ENCODE peak calls at places on chromosome 9, in nine cellular contexts. G is GM23248, H is HCT116, B is OCI-LY7, W is GM23338, X is hepatocyte, N is neural progenitor cell, K is SK-N-SH, C is MM.1S. J is an unnamed sample.

GRCh38 chr9:83257937-83258336 is 195.0 kb upstream of the RASEF start:
- DNase-seq in G (no peak), H (no peak), B (no peak), W (no peak), X (no peak), N (no peak), K (no peak), C (no peak), J (no peak)

GRCh38 chr9:127035948-127036347 is 86.5 kb downstream of the ANGPTL2 start:
- DNase-seq in G (peak), H (no peak), B (no peak), W (no peak), X (no peak), N (no peak), K (peak), C (no peak), J (no peak)

GRCh38 chr9:36316049-36316448 is 57.8 kb upstream of the GNE start:
- DNase-seq in G (no peak), H (no peak), B (no peak), W (no peak), X (no peak), N (no peak), K (no peak), C (no peak), J (no peak)

GRCh38 chr9:116589392-116590354 is 97.4 kb upstream of the TRIM32 start:
- DNase-seq in G (peak), H (peak), B (peak), W (peak), X (peak), N (peak), K (peak), C (peak), J (peak)

GRCh38 chr9:116238225-116238624 is 84.6 kb downstream of the PAPPA start:
- DNase-seq in G (peak), H (no peak), B (no peak), W (no peak), X (no peak), N (no peak), K (no peak), C (no peak), J (peak)

GRCh38 chr9:92439921-92440750 is 15.9 kb upstream of the OMD start:
- DNase-seq in G (peak), H (no peak), B (no peak), W (no peak), X (no peak), N (no peak), K (no peak), C (no peak), J (peak)

GRCh38 chr9:91395106-91395552 is 28.5 kb downstream of the NFIL3 start:
- DNase-seq in G (peak), H (no peak), B (no peak), W (no peak), X (peak), N (no peak), K (no peak), C (no peak), J (peak)

GRCh38 chr9:112174965-112175795 is at the start of gene SUSD1:
- DNase-seq in G (peak), H (no peak), B (no peak), W (peak), X (peak), N (peak), K (peak), C (no peak), J (no peak)

GRCh38 chr9:92463989-92464388 is 18.3 kb downstream of the ASPN start:
- DNase-seq in G (peak), H (no peak), B (no peak), W (no peak), X (peak), N (no peak), K (no peak), C (no peak), J (peak)

GRCh38 chr9:78666818-78667429 is 370.0 kb downstream of the PSAT1 start:
- DNase-seq in G (peak), H (no peak), B (no peak), W (no peak), X (no peak), N (no peak), K (no peak), C (no peak), J (peak)
- TF ChIP-seq EZH2phosphoT487 in G (no peak), H (no peak), B (no peak), W (no peak), X (no peak), N (no peak), K (no peak), C (no peak), J (no peak)

DNA sequence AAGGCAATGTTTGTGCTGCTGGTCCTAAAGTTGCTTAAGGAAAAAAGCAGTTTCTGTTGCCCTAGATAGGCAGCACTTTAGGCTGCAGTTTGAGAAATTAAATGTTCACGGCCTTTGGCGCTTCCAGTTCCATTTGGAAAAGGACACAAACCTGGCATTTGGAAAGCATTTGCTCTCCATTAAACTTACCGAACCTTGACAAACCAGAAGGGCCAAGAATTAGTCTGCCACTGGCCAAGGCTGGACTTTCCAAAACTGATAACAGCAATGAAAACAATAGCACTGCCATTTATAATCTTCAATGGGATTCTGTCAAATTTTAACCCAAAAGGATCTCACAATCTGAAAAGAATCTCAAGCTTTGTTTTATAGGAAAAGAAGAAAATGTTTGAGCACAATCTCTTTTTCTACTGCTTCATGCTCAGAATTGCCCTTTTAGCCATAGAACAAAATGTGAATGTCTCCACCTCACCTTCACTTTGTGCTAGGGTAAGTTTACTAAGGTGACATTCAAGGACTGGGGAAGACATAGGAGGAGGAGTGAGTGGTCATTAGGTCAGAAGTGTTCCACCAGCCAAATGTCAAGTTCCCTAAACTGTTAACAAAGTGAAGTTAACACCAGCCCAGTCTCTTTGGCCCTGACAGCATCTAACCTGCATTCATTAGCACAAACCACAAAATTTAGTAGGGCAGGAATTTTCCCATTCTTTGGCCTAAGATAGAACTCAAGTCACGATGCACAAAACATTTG is 583.4 kb upstream of the DMAC1 start:
- DNase-seq in G (no peak), H (no peak), B (no peak), W (no peak), X (no peak), N (no peak), K (no peak), C (no peak), J (no peak)
- TF ChIP-seq EZH2phosphoT487 in G (no peak), H (no peak), B (no peak), W (no peak), X (no peak), N (no peak), K (no peak), C (no peak), J (no peak)

GRCh38 chr9:131319486-131319885 is 30.0 kb downstream of the PLPP7 start:
- DNase-seq in G (no peak), H (no peak), B (no peak), W (no peak), X (no peak), N (no peak), K (peak), C (no peak), J (no peak)

GRCh38 chr9:131324736-131325679 is 35.5 kb downstream of the PLPP7 start:
- DNase-seq in G (no peak), H (no peak), B (no peak), W (no peak), X (no peak), N (no peak), K (no peak), C (no peak), J (no peak)

GRCh38 chr9:131318211-131318610 is 28.7 kb downstream of the PLPP7 start:
- DNase-seq in G (no peak), H (no peak), B (no peak), W (no peak), X (no peak), N (no peak), K (peak), C (no peak), J (no peak)

GRCh38 chr9:131323629-131324028 is 34.1 kb downstream of the PLPP7 start:
- DNase-seq in G (no peak), H (no peak), B (no peak), W (no peak), X (no peak), N (no peak), K (no peak), C (no peak), J (no peak)

DNA sequence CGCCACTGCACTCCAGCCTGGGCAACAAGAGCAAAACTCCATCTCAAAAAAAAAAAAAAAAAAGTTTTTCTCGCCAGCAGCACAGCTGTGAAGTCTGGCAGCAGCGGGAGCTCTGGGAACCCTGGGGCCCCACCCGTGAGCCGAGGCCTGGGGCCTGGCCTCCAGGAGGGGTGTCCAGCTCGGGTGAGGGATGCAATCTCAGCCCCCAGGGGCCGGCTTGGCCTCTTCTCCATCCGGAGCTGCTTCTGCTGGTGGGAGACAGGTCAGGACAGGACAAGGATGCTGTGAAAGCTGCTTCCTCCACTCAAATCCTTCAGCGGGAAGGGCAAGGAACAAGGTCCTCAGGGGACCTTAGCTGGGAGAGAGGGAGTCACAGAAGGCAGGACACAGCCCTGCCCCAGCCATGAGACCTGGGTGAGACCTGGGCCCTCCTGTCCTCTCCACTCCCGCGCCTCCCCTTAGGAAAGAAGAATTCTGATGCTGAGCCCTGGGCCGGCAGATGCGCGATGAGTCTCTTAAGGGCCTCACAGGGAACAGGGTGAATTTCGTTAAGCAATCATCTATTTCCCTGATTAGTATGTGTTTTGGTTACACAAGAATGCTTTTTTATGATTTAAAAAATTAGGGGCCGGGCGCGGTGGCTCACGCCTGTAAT is 30.6 kb downstream of the PLPP7 start:
- DNase-seq in G (no peak), H (no peak), B (no peak), W (no peak), X (no peak), N (no peak), K (peak), C (no peak), J (no peak)
- TF ChIP-seq EZH2phosphoT487 in G (no peak), H (no peak), B (no peak), W (no peak), X (no peak), N (no peak), K (no peak), C (no peak), J (no peak)

GRCh38 chr9:72586388-72587160 is 65.2 kb downstream of the TMC1 start:
- DNase-seq in G (peak), H (no peak), B (no peak), W (no peak), X (peak), N (no peak), K (no peak), C (no peak), J (peak)
- TF ChIP-seq EZH2phosphoT487 in G (no peak), H (no peak), B (no peak), W (no peak), X (no peak), N (no peak), K (no peak), C (no peak), J (no peak)

DNA sequence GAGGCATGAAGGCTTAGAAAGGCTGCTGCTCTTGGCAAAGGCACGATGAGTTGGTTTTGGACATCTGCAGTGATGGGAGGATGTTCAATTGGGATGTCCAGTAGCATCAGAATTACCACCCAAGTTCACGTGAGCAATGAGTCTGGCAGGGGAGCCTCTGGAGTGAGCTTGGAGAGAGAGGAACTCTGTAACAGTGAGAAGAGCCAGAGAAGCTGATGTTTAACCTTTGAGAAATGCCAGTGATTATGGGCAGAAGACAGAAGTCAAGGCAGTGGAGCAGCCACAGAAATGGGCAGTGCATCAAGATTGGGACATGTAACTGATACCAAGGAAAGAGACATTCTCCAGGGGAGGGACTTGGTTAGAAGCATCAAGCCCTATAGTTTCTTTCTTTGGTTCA is 39.8 kb downstream of the SEC61B start:
- DNase-seq in G (no peak), H (no peak), B (no peak), W (no peak), X (no peak), N (no peak), K (no peak), C (no peak), J (no peak)
- TF ChIP-seq EZH2phosphoT487 in G (no peak), H (no peak), B (no peak), W (no peak), X (no peak), N (no peak), K (no peak), C (no peak), J (no peak)

GRCh38 chr9:113619156-113619861 is 155.8 kb downstream of the RGS3 start:
- DNase-seq in G (no peak), H (no peak), B (no peak), W (no peak), X (no peak), N (no peak), K (no peak), C (no peak), J (no peak)

GRCh38 chr9:113620016-113620376 is 156.5 kb downstream of the RGS3 start:
- DNase-seq in G (no peak), H (no peak), B (no peak), W (no peak), X (no peak), N (no peak), K (no peak), C (no peak), J (no peak)

GRCh38 chr9:113616116-113616515 is 152.6 kb downstream of the RGS3 start:
- DNase-seq in G (no peak), H (no peak), B (no peak), W (no peak), X (no peak), N (no peak), K (no peak), C (no peak), J (no peak)

GRCh38 chr9:113616716-113617496 is 153.4 kb downstream of the RGS3 start:
- DNase-seq in G (no peak), H (no peak), B (no peak), W (no peak), X (no peak), N (no peak), K (no peak), C (no peak), J (no peak)

GRCh38 chr9:113617550-113617949 is 154.0 kb downstream of the RGS3 start:
- DNase-seq in G (no peak), H (no peak), B (no peak), W (no peak), X (no peak), N (peak), K (peak), C (no peak), J (no peak)
- TF ChIP-seq EZH2phosphoT487 in G (no peak), H (no peak), B (no peak), W (no peak), X (no peak), N (no peak), K (no peak), C (no peak), J (no peak)

GRCh38 chr9:121021294-121021693 is 28.8 kb downstream of the C5 start:
- DNase-seq in G (no peak), H (no peak), B (peak), W (no peak), X (no peak), N (no peak), K (no peak), C (no peak), J (no peak)
- TF ChIP-seq EZH2phosphoT487 in G (no peak), H (no peak), B (no peak), W (no peak), X (no peak), N (no peak), K (no peak), C (no peak), J (no peak)

DNA sequence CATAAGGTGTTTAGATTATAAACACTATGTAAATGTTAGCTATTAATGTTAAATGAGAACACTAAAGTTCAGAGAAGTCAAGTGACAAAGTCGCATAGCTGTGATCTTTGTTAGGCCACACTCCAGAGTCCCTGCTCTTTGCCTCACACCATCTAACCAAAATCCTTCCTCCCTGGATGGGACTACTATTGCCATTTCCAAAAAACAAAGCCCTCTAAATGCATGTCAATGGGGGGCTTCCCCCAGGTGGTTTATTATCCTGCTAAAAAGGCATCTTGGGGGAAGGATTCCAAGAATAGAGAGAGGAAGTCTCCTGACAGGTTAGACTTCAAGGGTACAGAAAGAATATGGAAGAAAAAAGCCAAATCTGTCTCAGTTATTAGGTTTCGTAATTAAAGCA is 10.4 kb downstream of the NR6A1 start:
- DNase-seq in G (no peak), H (no peak), B (no peak), W (peak), X (no peak), N (peak), K (no peak), C (no peak), J (no peak)
- TF ChIP-seq EZH2phosphoT487 in G (no peak), H (no peak), B (no peak), W (no peak), X (no peak), N (no peak), K (no peak), C (no peak), J (no peak)

GRCh38 chr9:136529516-136530471 is 16.1 kb downstream of the NOTCH1 start:
- DNase-seq in G (no peak), H (no peak), B (no peak), W (peak), X (no peak), N (peak), K (no peak), C (no peak), J (no peak)

GRCh38 chr9:136527131-136527530 is 18.7 kb downstream of the NOTCH1 start:
- DNase-seq in G (no peak), H (no peak), B (no peak), W (no peak), X (no peak), N (no peak), K (no peak), C (no peak), J (no peak)

GRCh38 chr9:136530472-136531089 is 15.3 kb downstream of the NOTCH1 start:
- DNase-seq in G (no peak), H (no peak), B (no peak), W (no peak), X (no peak), N (no peak), K (no peak), C (no peak), J (no peak)

GRCh38 chr9:136527721-136528710 is 17.8 kb downstream of the NOTCH1 start:
- DNase-seq in G (peak), H (no peak), B (no peak), W (no peak), X (peak), N (peak), K (peak), C (no peak), J (no peak)

DNA sequence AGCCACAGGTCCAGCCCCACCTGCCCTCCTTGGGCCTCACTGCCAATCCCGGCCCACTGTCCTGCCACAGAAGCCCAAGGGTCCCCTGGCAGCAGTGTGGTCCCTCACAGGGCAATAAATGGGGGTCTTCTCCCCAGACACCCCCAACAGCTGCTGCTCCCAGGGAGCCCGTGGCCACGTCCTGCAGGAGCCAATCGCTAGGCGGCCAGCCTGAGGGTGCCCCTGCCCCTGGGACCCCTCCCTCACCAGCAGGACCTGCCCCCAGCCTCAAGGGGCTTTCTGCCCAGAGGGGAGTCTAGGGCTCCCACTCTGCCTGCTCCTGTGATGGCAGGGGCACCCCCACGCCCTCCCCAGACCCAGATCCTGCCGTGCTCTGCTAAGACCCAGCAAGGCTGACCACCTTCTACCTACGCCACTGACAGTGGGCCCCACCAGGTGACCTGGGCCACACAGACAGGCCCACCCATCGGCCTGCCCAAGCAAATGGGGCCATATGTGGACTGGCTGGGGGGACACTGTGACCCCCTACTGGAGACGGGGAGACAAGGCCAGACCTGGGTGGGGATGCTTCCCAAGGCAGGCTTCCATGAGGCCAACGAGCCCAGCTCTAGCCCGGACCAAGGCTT is 17.0 kb downstream of the NOTCH1 start:
- DNase-seq in G (no peak), H (no peak), B (no peak), W (no peak), X (no peak), N (no peak), K (no peak), C (no peak), J (no peak)
- TF ChIP-seq EZH2phosphoT487 in G (no peak), H (no peak), B (no peak), W (no peak), X (no peak), N (no peak), K (no peak), C (no peak), J (no peak)